ENCODE peak calls at places on chromosome 20, in nine cellular contexts. D is body of pancreas; S is CD4-positive, CD25-positive, alpha-beta regulatory T cell; N is endothelial cell of umbilical vein; H is CD8-positive, alpha-beta T cell; W is psoas muscle; X is PC-3; T is upper lobe of right lung; L is thoracic aorta. U is an unnamed sample.

GRCh38 chr20:38046572-38046971 is 13.0 kb downstream of the RPRD1B start:
- DNase-seq in W (no peak), S (no peak), T (no peak), N (no peak), D (no peak), L (no peak), X (no peak), H (no peak), U (no peak)

GRCh38 chr20:5393218-5393870 is 76.6 kb upstream of the PROKR2 start:
- DNase-seq in H (no peak), N (no peak), X (no peak), T (no peak), D (no peak), S (no peak), L (no peak), W (no peak), U (no peak)

GRCh38 chr20:13995841-13996240 is 525 bp downstream of the MACROD2 start:
- DNase-seq in L (no peak), X (peak), T (peak), S (no peak), H (no peak), D (peak), W (peak), N (peak), U (no peak)

GRCh38 chr20:8386991-8387390 is 254.9 kb downstream of the PLCB1 start:
- DNase-seq in D (peak), W (no peak), L (no peak), X (no peak), S (no peak), H (no peak), N (no peak), T (no peak), U (no peak)

GRCh38 chr20:45320948-45321595 is 13.0 kb upstream of the MATN4 start:
- DNase-seq in H (no peak), S (peak), L (no peak), N (no peak), T (peak), D (no peak), W (peak), X (no peak), U (peak)

GRCh38 chr20:56957737-56958553 is 308.5 kb downstream of the BMP7 start:
- DNase-seq in N (no peak), D (no peak), L (no peak), W (no peak), S (no peak), X (no peak), T (no peak), H (no peak), U (no peak)

GRCh38 chr20:11445891-11446290 is 471.8 kb upstream of the BTBD3 start:
- DNase-seq in S (no peak), X (no peak), T (no peak), D (no peak), W (no peak), H (no peak), L (no peak), N (no peak), U (no peak)

GRCh38 chr20:3247638-3248037 is 8.6 kb upstream of the SLC4A11 start:
- DNase-seq in X (no peak), S (no peak), H (no peak), L (no peak), T (no peak), D (no peak), N (no peak), W (no peak), U (no peak)

GRCh38 chr20:59063358-59064213 is 21.0 kb upstream of the PRELID3B start:
- DNase-seq in S (no peak), T (no peak), D (no peak), X (no peak), W (no peak), L (no peak), H (no peak), N (peak), U (no peak)

GRCh38 chr20:419556-420168 is 11.6 kb downstream of the RBCK1 start:
- DNase-seq in D (peak), S (no peak), T (no peak), H (no peak), X (no peak), N (no peak), W (no peak), L (no peak), U (no peak)

GRCh38 chr20:36542516-36543186 is 1.3 kb downstream of the MYL9 start:
- DNase-seq in L (no peak), W (peak), X (no peak), S (no peak), H (no peak), T (no peak), N (no peak), D (no peak), U (no peak)

GRCh38 chr20:56788041-56788670 is 159.1 kb downstream of the TFAP2C start:
- DNase-seq in H (no peak), N (peak), D (peak), T (no peak), L (no peak), X (peak), S (no peak), W (no peak), U (no peak)

GRCh38 chr20:47855799-47856198 is 70.5 kb upstream of the SULF2 start:
- DNase-seq in N (no peak), W (no peak), H (no peak), D (no peak), S (no peak), X (no peak), L (no peak), T (no peak), U (no peak)

GRCh38 chr20:47857994-47858557 is 72.8 kb upstream of the SULF2 start:
- DNase-seq in S (no peak), D (no peak), X (no peak), L (peak), W (no peak), T (no peak), N (peak), H (no peak), U (no peak)

GRCh38 chr20:47854687-47855212 is 69.5 kb upstream of the SULF2 start:
- DNase-seq in T (no peak), L (no peak), W (no peak), N (peak), S (no peak), H (no peak), X (peak), D (no peak), U (no peak)

GRCh38 chr20:47859255-47859654 is 74.0 kb upstream of the SULF2 start:
- DNase-seq in X (no peak), D (no peak), L (no peak), T (no peak), N (no peak), H (no peak), S (no peak), W (no peak), U (no peak)

DNA sequence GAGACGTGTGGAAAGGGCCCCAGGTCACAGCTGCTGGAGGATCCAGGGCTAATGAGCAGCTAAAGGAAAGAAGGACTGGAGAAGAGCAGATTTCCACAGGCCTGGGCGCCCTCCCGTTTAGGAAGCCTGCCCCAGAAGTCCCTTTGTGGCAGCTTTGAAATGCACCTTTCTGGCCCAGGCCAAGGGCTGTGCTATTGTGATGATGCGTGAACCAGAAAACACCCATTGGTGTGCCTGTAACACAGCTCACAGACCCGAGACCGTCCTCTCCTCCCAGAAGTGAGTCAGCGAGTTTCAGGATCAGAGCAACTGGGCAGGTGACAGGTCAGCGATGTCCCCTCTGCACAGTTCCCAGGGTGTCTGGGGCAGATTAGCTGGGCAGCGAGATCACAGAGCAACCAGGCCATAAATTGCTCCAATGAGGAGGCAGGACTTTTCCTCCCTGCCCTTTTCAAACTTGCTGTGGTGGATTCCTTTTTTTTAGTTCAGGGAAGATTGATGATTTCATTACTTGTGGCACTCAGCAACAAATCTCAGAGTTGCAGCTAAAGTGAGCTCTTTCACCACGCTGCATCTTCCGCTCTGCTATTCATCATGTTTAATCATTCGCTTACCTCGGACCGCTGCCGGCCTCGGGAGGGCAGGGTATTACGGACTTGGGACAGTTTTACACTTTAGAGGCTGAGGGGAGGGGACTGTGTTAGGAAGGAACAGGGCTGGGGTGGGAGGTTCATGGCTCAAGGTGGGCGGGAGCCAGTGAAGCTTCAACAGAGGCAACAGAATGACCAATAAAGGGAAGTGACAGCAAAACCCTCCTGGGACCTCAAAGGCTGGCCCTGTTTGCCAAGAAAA is 72.1 kb upstream of the SULF2 start:
- DNase-seq in X (no peak), H (no peak), T (no peak), L (peak), S (no peak), D (no peak), W (no peak), N (no peak), U (no peak)
- H3K27ac ChIP-seq in X (no peak), H (no peak), T (no peak), L (peak), S (no peak), D (no peak), W (no peak), N (no peak), U (no peak)

DNA sequence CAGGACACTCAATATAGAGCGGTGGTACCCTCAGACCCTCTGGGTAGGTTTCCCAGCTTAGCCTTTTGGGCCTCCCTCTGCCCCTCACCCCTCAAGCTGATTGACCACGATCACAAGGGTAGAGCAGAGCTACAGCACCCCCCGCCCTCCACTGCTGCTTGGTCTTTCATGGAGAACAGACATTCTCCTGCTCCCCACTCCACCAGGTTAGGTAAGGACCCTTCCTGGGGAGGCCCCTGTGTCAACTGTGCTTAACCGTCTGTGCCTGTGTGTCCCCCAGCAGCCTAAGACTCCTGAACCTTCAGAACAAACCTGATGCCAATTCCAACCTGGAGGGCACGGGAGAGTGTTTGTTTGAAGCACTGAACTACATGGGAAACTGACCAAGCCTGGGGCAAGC is 11.8 kb downstream of the MYH7B start:
- DNase-seq in S (no peak), W (no peak), T (no peak), D (no peak), N (no peak), X (no peak), H (no peak), L (no peak), U (no peak)
- H3K4me3 ChIP-seq in S (no peak), W (no peak), T (no peak), D (no peak), N (no peak), X (no peak), H (no peak), L (no peak), U (no peak)

DNA sequence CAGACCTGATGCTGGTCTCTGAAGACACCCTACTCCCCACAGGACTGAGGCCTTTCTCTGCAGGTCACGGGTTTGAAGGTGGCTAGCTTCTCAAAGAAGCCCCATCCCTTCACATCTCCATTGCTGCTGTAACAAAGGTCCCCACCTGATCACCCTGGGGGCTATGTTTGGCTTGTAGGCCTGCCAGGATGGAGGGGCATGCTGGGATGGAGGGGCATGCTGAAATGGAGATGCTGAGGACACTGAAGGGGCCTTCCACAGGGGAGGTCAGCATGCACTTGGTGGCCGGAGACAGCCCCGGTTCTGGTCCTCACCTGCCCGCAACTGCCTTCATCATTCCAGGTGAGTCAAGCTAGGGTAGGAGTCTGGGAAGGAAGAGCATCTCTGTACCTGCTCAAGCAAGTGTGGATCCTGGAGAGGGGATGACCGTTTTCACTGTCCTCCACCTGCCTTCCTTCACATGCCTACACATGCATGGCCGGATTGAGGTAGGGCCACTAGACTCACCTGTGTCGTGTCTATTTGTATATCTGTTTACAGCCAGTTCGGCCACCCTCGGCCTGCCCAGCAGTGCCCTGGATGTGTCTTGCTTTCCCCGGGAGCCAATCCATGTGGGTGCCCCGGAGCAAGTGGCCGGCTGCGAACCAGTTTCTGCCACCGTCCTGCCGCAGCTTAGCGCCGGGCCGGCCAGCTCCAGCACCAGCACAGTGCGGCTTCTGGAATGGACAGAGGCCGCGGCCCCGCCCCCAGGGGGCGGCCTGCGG is 6.0 kb downstream of the L3MBTL1 start:
- DNase-seq in N (no peak), T (no peak), X (no peak), L (no peak), S (no peak), D (no peak), H (no peak), W (no peak), U (no peak)
- H3K27ac ChIP-seq in N (no peak), T (peak), X (no peak), L (peak), S (peak), D (peak), H (no peak), W (no peak), U (peak)

GRCh38 chr20:25586877-25587276 is 1.5 kb upstream of the NINL start:
- DNase-seq in W (no peak), T (peak), D (no peak), N (no peak), L (no peak), X (peak), H (no peak), S (no peak), U (no peak)
- H3K4me3 ChIP-seq in W (no peak), T (no peak), D (no peak), N (no peak), L (no peak), X (no peak), H (no peak), S (no peak), U (no peak)

GRCh38 chr20:34420146-34420545 is 57.1 kb downstream of the ITCH start:
- DNase-seq in W (no peak), T (no peak), L (no peak), D (no peak), N (peak), X (peak), S (no peak), H (no peak), U (no peak)

GRCh38 chr20:34412453-34412852 is 49.4 kb downstream of the ITCH start:
- DNase-seq in X (peak), S (no peak), N (no peak), H (no peak), T (no peak), L (no peak), W (no peak), D (no peak), U (no peak)

GRCh38 chr20:34410331-34410730 is 47.3 kb downstream of the ITCH start:
- DNase-seq in H (no peak), X (no peak), S (no peak), D (no peak), W (no peak), T (no peak), L (no peak), N (no peak), U (no peak)

GRCh38 chr20:34420975-34421374 is 57.9 kb downstream of the ITCH start:
- DNase-seq in S (no peak), X (no peak), T (no peak), L (no peak), H (no peak), N (no peak), W (no peak), D (no peak), U (no peak)

DNA sequence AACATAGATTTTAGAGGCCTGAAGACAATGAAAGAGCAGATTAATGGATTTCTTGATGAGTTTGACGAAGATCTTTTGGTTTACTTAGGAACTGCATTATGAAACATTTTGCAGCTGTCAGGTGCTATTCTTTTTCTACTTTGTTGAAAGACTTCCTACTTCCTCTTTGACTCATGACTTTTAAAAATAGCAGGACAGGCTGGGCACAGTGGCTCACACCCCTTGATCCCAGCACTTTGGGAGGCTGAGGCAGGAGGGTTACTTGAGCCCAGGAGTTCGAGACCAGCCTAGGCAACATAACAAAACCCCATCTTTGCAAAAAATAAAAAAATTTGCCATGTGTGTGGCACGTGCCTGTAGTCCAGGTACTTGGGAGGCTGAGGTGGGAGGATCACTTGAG is 52.0 kb downstream of the ITCH start:
- DNase-seq in T (no peak), W (no peak), X (no peak), L (no peak), N (peak), S (no peak), D (no peak), H (no peak), U (no peak)
- H3K27ac ChIP-seq in T (no peak), W (peak), X (no peak), L (peak), N (no peak), S (no peak), D (no peak), H (no peak), U (no peak)

GRCh38 chr20:53736122-53736756 is 142.6 kb upstream of the ZNF217 start:
- DNase-seq in S (no peak), D (peak), L (no peak), T (no peak), W (no peak), N (no peak), H (no peak), X (peak), U (no peak)
- H3K4me3 ChIP-seq in S (no peak), D (no peak), L (peak), T (no peak), W (no peak), N (no peak), H (no peak), X (peak), U (no peak)

GRCh38 chr20:43590392-43591303 is at the start of gene IFT52:
- DNase-seq in L (peak), X (peak), W (peak), N (peak), H (peak), S (peak), T (peak), D (peak), U (peak)
- H3K27ac ChIP-seq in L (peak), X (peak), W (peak), N (peak), H (peak), S (peak), T (peak), D (peak), U (peak)